ENCODE peak calls at places on chromosome 10, in five cellular contexts. One of them, this sample, is unnamed.

GRCh38 chr10:34124522-34125035 is 690.5 kb downstream of the PARD3 start:
- DNase-seq in brain microvascular endothelial cell: peak
- DNase-seq in fibroblast of pulmonary artery: peak
- DNase-seq in breast epithelium: no peak
- DNase-seq in lower leg skin: no peak
- DNase-seq in this sample: no peak

GRCh38 chr10:8305871-8306652 is 251.6 kb downstream of the GATA3 start:
- DNase-seq in fibroblast of pulmonary artery: peak
- DNase-seq in breast epithelium: no peak
- DNase-seq in brain microvascular endothelial cell: no peak
- DNase-seq in lower leg skin: no peak
- DNase-seq in this sample: no peak

GRCh38 chr10:117652228-117653169 is 110.0 kb downstream of the EMX2 start:
- DNase-seq in breast epithelium: no peak
- DNase-seq in fibroblast of pulmonary artery: no peak
- DNase-seq in lower leg skin: no peak
- DNase-seq in brain microvascular endothelial cell: no peak
- DNase-seq in this sample: no peak

GRCh38 chr10:111109506-111110242 is 32.8 kb downstream of the ADRA2A start:
- DNase-seq in lower leg skin: no peak
- DNase-seq in brain microvascular endothelial cell: no peak
- DNase-seq in breast epithelium: no peak
- DNase-seq in fibroblast of pulmonary artery: no peak
- DNase-seq in this sample: no peak

GRCh38 chr10:52256832-52257691 is 57.0 kb upstream of the DKK1 start:
- DNase-seq in breast epithelium: no peak
- DNase-seq in lower leg skin: no peak
- DNase-seq in brain microvascular endothelial cell: no peak
- DNase-seq in fibroblast of pulmonary artery: peak
- DNase-seq in this sample: peak

GRCh38 chr10:35794703-35795102 is 152.6 kb upstream of the FZD8 start:
- DNase-seq in breast epithelium: no peak
- DNase-seq in fibroblast of pulmonary artery: peak
- DNase-seq in brain microvascular endothelial cell: peak
- DNase-seq in lower leg skin: no peak
- DNase-seq in this sample: no peak

GRCh38 chr10:3399756-3400155 is 227.2 kb upstream of the PITRM1 start:
- DNase-seq in breast epithelium: no peak
- DNase-seq in brain microvascular endothelial cell: no peak
- DNase-seq in fibroblast of pulmonary artery: no peak
- DNase-seq in lower leg skin: no peak
- DNase-seq in this sample: no peak

GRCh38 chr10:33453081-33453850 is 118.8 kb upstream of the NRP1 start:
- DNase-seq in breast epithelium: no peak
- DNase-seq in fibroblast of pulmonary artery: no peak
- DNase-seq in lower leg skin: no peak
- DNase-seq in brain microvascular endothelial cell: peak
- DNase-seq in this sample: no peak

GRCh38 chr10:21764790-21765189 is 230.8 kb downstream of the MLLT10 start:
- DNase-seq in brain microvascular endothelial cell: no peak
- DNase-seq in fibroblast of pulmonary artery: no peak
- DNase-seq in breast epithelium: no peak
- DNase-seq in lower leg skin: no peak
- DNase-seq in this sample: no peak

GRCh38 chr10:44990302-44990655 is 10.4 kb upstream of the ZNF22 start:
- DNase-seq in brain microvascular endothelial cell: no peak
- DNase-seq in breast epithelium: no peak
- DNase-seq in fibroblast of pulmonary artery: no peak
- DNase-seq in lower leg skin: peak
- DNase-seq in this sample: no peak

GRCh38 chr10:132637477-132638129 is 100.0 kb downstream of the INPP5A start:
- DNase-seq in breast epithelium: peak
- DNase-seq in lower leg skin: no peak
- DNase-seq in fibroblast of pulmonary artery: peak
- DNase-seq in brain microvascular endothelial cell: peak
- DNase-seq in this sample: peak

GRCh38 chr10:129893690-129894089 is 70.4 kb downstream of the EBF3 start:
- DNase-seq in fibroblast of pulmonary artery: no peak
- DNase-seq in breast epithelium: no peak
- DNase-seq in lower leg skin: no peak
- DNase-seq in brain microvascular endothelial cell: no peak
- DNase-seq in this sample: no peak

GRCh38 chr10:115998301-115998700 is 274.7 kb downstream of the GFRA1 start:
- DNase-seq in fibroblast of pulmonary artery: no peak
- DNase-seq in brain microvascular endothelial cell: no peak
- DNase-seq in breast epithelium: no peak
- DNase-seq in lower leg skin: no peak
- DNase-seq in this sample: no peak

GRCh38 chr10:73971636-73972354 is 26.1 kb upstream of the VCL start:
- DNase-seq in lower leg skin: peak
- DNase-seq in breast epithelium: no peak
- DNase-seq in brain microvascular endothelial cell: no peak
- DNase-seq in fibroblast of pulmonary artery: no peak
- DNase-seq in this sample: no peak

GRCh38 chr10:50593523-50593922 is 30.2 kb downstream of the SGMS1 start:
- DNase-seq in breast epithelium: no peak
- DNase-seq in lower leg skin: no peak
- DNase-seq in fibroblast of pulmonary artery: peak
- DNase-seq in brain microvascular endothelial cell: no peak
- DNase-seq in this sample: no peak

GRCh38 chr10:1631282-1631681 is 106.0 kb downstream of the ADARB2 start:
- DNase-seq in breast epithelium: no peak
- DNase-seq in fibroblast of pulmonary artery: no peak
- DNase-seq in brain microvascular endothelial cell: no peak
- DNase-seq in lower leg skin: peak
- DNase-seq in this sample: no peak

GRCh38 chr10:48289652-48290238 is 15.2 kb upstream of the FRMPD2 start:
- DNase-seq in brain microvascular endothelial cell: peak
- DNase-seq in lower leg skin: no peak
- DNase-seq in breast epithelium: no peak
- DNase-seq in fibroblast of pulmonary artery: peak
- DNase-seq in this sample: peak

GRCh38 chr10:11563936-11564335 is 47.5 kb downstream of the USP6NL start:
- DNase-seq in lower leg skin: no peak
- DNase-seq in breast epithelium: no peak
- DNase-seq in fibroblast of pulmonary artery: no peak
- DNase-seq in brain microvascular endothelial cell: no peak
- DNase-seq in this sample: no peak
- TF ChIP-seq CTCF in lower leg skin: no peak
- TF ChIP-seq CTCF in breast epithelium: no peak
- TF ChIP-seq CTCF in fibroblast of pulmonary artery: no peak
- TF ChIP-seq CTCF in brain microvascular endothelial cell: no peak
- TF ChIP-seq CTCF in this sample: no peak

GRCh38 chr10:24974978-24975377 is 22.6 kb upstream of the PRTFDC1 start:
- DNase-seq in lower leg skin: no peak
- DNase-seq in fibroblast of pulmonary artery: peak
- DNase-seq in breast epithelium: no peak
- DNase-seq in brain microvascular endothelial cell: peak
- DNase-seq in this sample: no peak
- TF ChIP-seq CTCF in lower leg skin: no peak
- TF ChIP-seq CTCF in fibroblast of pulmonary artery: peak
- TF ChIP-seq CTCF in breast epithelium: no peak
- TF ChIP-seq CTCF in brain microvascular endothelial cell: peak
- TF ChIP-seq CTCF in this sample: no peak

GRCh38 chr10:23081891-23082290 is 13.5 kb upstream of the MSRB2 start:
- DNase-seq in brain microvascular endothelial cell: no peak
- DNase-seq in fibroblast of pulmonary artery: peak
- DNase-seq in lower leg skin: no peak
- DNase-seq in breast epithelium: no peak
- DNase-seq in this sample: no peak
- TF ChIP-seq CTCF in brain microvascular endothelial cell: peak
- TF ChIP-seq CTCF in fibroblast of pulmonary artery: peak
- TF ChIP-seq CTCF in lower leg skin: no peak
- TF ChIP-seq CTCF in breast epithelium: no peak
- TF ChIP-seq CTCF in this sample: peak

DNA sequence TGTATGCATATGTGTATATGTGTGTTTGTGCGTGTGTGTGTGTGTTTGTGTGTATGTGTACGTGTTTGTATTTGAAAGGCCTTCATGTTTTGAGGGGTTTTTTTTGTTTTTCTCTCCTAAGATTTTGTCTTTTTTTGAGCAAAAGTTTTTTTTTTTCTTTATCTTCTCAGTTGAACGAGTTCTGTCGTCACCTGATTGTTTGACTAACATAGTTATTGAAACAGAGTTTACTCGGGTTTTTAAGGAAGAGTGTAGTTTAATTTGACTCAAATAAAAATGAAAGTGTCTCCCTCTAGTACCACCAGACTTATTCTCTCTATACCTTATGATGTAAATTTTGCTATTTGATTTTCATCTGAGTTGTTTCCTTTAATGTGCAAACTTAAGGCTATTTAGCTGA is 73.5 kb downstream of the ST8SIA6 start:
- DNase-seq in breast epithelium: no peak
- DNase-seq in lower leg skin: no peak
- DNase-seq in brain microvascular endothelial cell: no peak
- DNase-seq in fibroblast of pulmonary artery: no peak
- DNase-seq in this sample: no peak
- TF ChIP-seq CTCF in breast epithelium: no peak
- TF ChIP-seq CTCF in lower leg skin: no peak
- TF ChIP-seq CTCF in brain microvascular endothelial cell: no peak
- TF ChIP-seq CTCF in fibroblast of pulmonary artery: no peak
- TF ChIP-seq CTCF in this sample: no peak

GRCh38 chr10:71825217-71825616 is 25.8 kb downstream of the PSAP start:
- DNase-seq in brain microvascular endothelial cell: no peak
- DNase-seq in breast epithelium: no peak
- DNase-seq in fibroblast of pulmonary artery: no peak
- DNase-seq in lower leg skin: no peak
- DNase-seq in this sample: no peak
- TF ChIP-seq CTCF in brain microvascular endothelial cell: peak
- TF ChIP-seq CTCF in breast epithelium: no peak
- TF ChIP-seq CTCF in fibroblast of pulmonary artery: no peak
- TF ChIP-seq CTCF in lower leg skin: no peak
- TF ChIP-seq CTCF in this sample: peak

GRCh38 chr10:24882047-24882698 is 70.2 kb downstream of the PRTFDC1 start:
- DNase-seq in brain microvascular endothelial cell: peak
- DNase-seq in fibroblast of pulmonary artery: peak
- DNase-seq in lower leg skin: no peak
- DNase-seq in breast epithelium: no peak
- DNase-seq in this sample: no peak

GRCh38 chr10:24886281-24886680 is 66.1 kb downstream of the PRTFDC1 start:
- DNase-seq in lower leg skin: no peak
- DNase-seq in fibroblast of pulmonary artery: no peak
- DNase-seq in brain microvascular endothelial cell: no peak
- DNase-seq in breast epithelium: peak
- DNase-seq in this sample: no peak

GRCh38 chr10:24884316-24884715 is 68.1 kb downstream of the PRTFDC1 start:
- DNase-seq in fibroblast of pulmonary artery: no peak
- DNase-seq in breast epithelium: no peak
- DNase-seq in brain microvascular endothelial cell: no peak
- DNase-seq in lower leg skin: no peak
- DNase-seq in this sample: no peak

GRCh38 chr10:24885551-24885950 is 66.9 kb downstream of the PRTFDC1 start:
- DNase-seq in brain microvascular endothelial cell: no peak
- DNase-seq in fibroblast of pulmonary artery: no peak
- DNase-seq in breast epithelium: no peak
- DNase-seq in lower leg skin: no peak
- DNase-seq in this sample: no peak

DNA sequence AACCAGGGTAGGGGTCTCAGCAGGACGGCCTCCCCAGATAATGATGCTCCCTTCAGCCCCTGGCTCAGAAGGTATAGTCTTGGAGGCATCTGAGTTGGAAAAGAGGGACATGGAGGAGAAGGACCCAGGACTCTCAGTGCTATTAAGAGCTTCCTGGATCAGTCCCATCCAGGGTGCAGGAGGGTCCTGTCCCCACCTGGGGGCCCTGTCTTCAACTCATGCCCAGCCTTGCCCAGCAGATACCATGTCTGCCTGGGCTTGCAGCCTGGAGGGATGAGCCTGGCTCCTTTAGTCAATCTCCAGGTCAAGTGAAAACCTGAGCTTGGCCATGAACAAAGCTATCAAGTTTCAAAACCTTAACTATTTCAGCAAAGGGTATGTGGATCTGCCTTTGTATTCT is 67.6 kb downstream of the PRTFDC1 start:
- DNase-seq in breast epithelium: no peak
- DNase-seq in lower leg skin: no peak
- DNase-seq in fibroblast of pulmonary artery: no peak
- DNase-seq in brain microvascular endothelial cell: no peak
- DNase-seq in this sample: no peak
- TF ChIP-seq CTCF in breast epithelium: no peak
- TF ChIP-seq CTCF in lower leg skin: no peak
- TF ChIP-seq CTCF in fibroblast of pulmonary artery: no peak
- TF ChIP-seq CTCF in brain microvascular endothelial cell: no peak
- TF ChIP-seq CTCF in this sample: no peak

DNA sequence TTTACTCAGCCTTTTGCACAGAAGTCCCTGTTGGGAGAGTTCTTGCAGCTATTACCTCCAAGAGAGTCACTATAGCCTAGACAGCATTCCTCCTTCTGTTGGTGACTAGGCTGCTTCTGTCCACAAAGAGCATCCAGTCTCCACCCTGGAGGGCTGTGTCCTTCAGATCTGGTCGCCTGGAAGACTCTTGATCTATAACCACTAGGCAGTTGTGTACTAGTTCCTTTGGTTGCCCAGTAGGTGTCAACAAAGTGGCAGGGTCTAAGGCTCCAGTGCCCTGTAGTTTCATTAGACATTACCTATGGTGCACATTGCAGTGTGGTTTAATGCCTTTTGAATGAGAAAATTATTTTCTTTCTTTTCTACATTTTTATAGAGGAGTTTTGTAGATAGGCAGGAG is 11.3 kb upstream of the AKR1C2 start:
- DNase-seq in breast epithelium: no peak
- DNase-seq in lower leg skin: no peak
- DNase-seq in brain microvascular endothelial cell: no peak
- DNase-seq in fibroblast of pulmonary artery: peak
- DNase-seq in this sample: no peak
- TF ChIP-seq CTCF in breast epithelium: no peak
- TF ChIP-seq CTCF in lower leg skin: no peak
- TF ChIP-seq CTCF in brain microvascular endothelial cell: no peak
- TF ChIP-seq CTCF in fibroblast of pulmonary artery: peak
- TF ChIP-seq CTCF in this sample: no peak

GRCh38 chr10:126902157-126902556 is 3.1 kb upstream of the DOCK1 start:
- DNase-seq in breast epithelium: peak
- DNase-seq in brain microvascular endothelial cell: peak
- DNase-seq in lower leg skin: peak
- DNase-seq in fibroblast of pulmonary artery: peak
- DNase-seq in this sample: no peak
- TF ChIP-seq CTCF in breast epithelium: no peak
- TF ChIP-seq CTCF in brain microvascular endothelial cell: peak
- TF ChIP-seq CTCF in lower leg skin: no peak
- TF ChIP-seq CTCF in fibroblast of pulmonary artery: peak
- TF ChIP-seq CTCF in this sample: no peak

This sample was measured in GM13977.